ENCODE peak calls at places on chromosome 15, in seven cellular contexts. One of them, this sample, is unnamed.
A peak's percentile ranks its signal among the peaks of the same experiment; 100 is the strongest.

GRCh38 chr15:77959094-77959879 is 118.2 kb downstream of the TBC1D2B start:
- DNase-seq in foreskin fibroblast: peak; percentile 36
- DNase-seq in mesothelial cell of epicardium: peak; percentile 59
- DNase-seq in right atrium auricular region: peak; percentile 83
- DNase-seq in DND-41: peak; percentile 74
- DNase-seq in lower leg skin: peak; percentile 72
- DNase-seq in Calu3: peak; percentile 93
- DNase-seq in this sample: no peak

GRCh38 chr15:63089260-63090043 is 32.2 kb upstream of the LACTB start:
- DNase-seq in foreskin fibroblast: peak; percentile 91
- DNase-seq in mesothelial cell of epicardium: no peak
- DNase-seq in right atrium auricular region: no peak
- DNase-seq in DND-41: peak; percentile 49
- DNase-seq in lower leg skin: no peak
- DNase-seq in Calu3: no peak
- DNase-seq in this sample: no peak

GRCh38 chr15:96225642-96226259 is 104.7 kb upstream of the NR2F2 start:
- DNase-seq in foreskin fibroblast: no peak
- DNase-seq in mesothelial cell of epicardium: no peak
- DNase-seq in right atrium auricular region: no peak
- DNase-seq in DND-41: no peak
- DNase-seq in lower leg skin: no peak
- DNase-seq in Calu3: no peak
- DNase-seq in this sample: no peak

GRCh38 chr15:65579762-65580161 is 31.2 kb downstream of the INTS14 start:
- DNase-seq in foreskin fibroblast: no peak
- DNase-seq in mesothelial cell of epicardium: no peak
- DNase-seq in right atrium auricular region: no peak
- DNase-seq in DND-41: no peak
- DNase-seq in lower leg skin: no peak
- DNase-seq in Calu3: no peak
- DNase-seq in this sample: no peak

GRCh38 chr15:25249236-25250010 is 189.4 kb downstream of the UBE3A start:
- DNase-seq in foreskin fibroblast: no peak
- DNase-seq in mesothelial cell of epicardium: no peak
- DNase-seq in right atrium auricular region: no peak
- DNase-seq in DND-41: no peak
- DNase-seq in lower leg skin: no peak
- DNase-seq in Calu3: no peak
- DNase-seq in this sample: peak; percentile 58

GRCh38 chr15:40929730-40930429 is 740 bp downstream of the DLL4 start:
- DNase-seq in foreskin fibroblast: peak; percentile 60
- DNase-seq in mesothelial cell of epicardium: no peak
- DNase-seq in right atrium auricular region: no peak
- DNase-seq in DND-41: no peak
- DNase-seq in lower leg skin: no peak
- DNase-seq in Calu3: no peak
- DNase-seq in this sample: peak; percentile 93

GRCh38 chr15:74799843-74800558 is 12.6 kb upstream of the LMAN1L start:
- DNase-seq in foreskin fibroblast: peak; percentile 48
- DNase-seq in mesothelial cell of epicardium: no peak
- DNase-seq in right atrium auricular region: peak; percentile 83
- DNase-seq in DND-41: peak; percentile 73
- DNase-seq in lower leg skin: no peak
- DNase-seq in Calu3: peak; percentile 91
- DNase-seq in this sample: no peak

GRCh38 chr15:70240082-70240481 is 142.4 kb upstream of the TLE3 start:
- DNase-seq in foreskin fibroblast: no peak
- DNase-seq in mesothelial cell of epicardium: no peak
- DNase-seq in right atrium auricular region: no peak
- DNase-seq in DND-41: no peak
- DNase-seq in lower leg skin: no peak
- DNase-seq in Calu3: no peak
- DNase-seq in this sample: no peak

GRCh38 chr15:90376789-90377188 is 11.3 kb upstream of the IQGAP1 start:
- DNase-seq in foreskin fibroblast: no peak
- DNase-seq in mesothelial cell of epicardium: no peak
- DNase-seq in right atrium auricular region: no peak
- DNase-seq in DND-41: peak; percentile 87
- DNase-seq in lower leg skin: no peak
- DNase-seq in Calu3: no peak
- DNase-seq in this sample: no peak

GRCh38 chr15:89023311-89023961 is 64.8 kb upstream of the ABHD2 start:
- DNase-seq in foreskin fibroblast: no peak
- DNase-seq in mesothelial cell of epicardium: no peak
- DNase-seq in right atrium auricular region: no peak
- DNase-seq in DND-41: no peak
- DNase-seq in lower leg skin: no peak
- DNase-seq in Calu3: no peak
- DNase-seq in this sample: no peak

GRCh38 chr15:70698412-70698811 is 64.9 kb downstream of the UACA start:
- DNase-seq in foreskin fibroblast: no peak
- DNase-seq in mesothelial cell of epicardium: no peak
- DNase-seq in right atrium auricular region: no peak
- DNase-seq in DND-41: no peak
- DNase-seq in lower leg skin: no peak
- DNase-seq in Calu3: no peak
- DNase-seq in this sample: no peak

GRCh38 chr15:32855942-32856341 is 138.1 kb downstream of the GREM1 start:
- DNase-seq in foreskin fibroblast: peak; percentile 97
- DNase-seq in mesothelial cell of epicardium: no peak
- DNase-seq in right atrium auricular region: no peak
- DNase-seq in DND-41: no peak
- DNase-seq in lower leg skin: peak; percentile 47
- DNase-seq in Calu3: peak; percentile 24
- DNase-seq in this sample: no peak

GRCh38 chr15:75647370-75648155 is at the start of gene SNX33:
- DNase-seq in foreskin fibroblast: peak; percentile 88
- DNase-seq in mesothelial cell of epicardium: peak; percentile 61
- DNase-seq in right atrium auricular region: peak; percentile 86
- DNase-seq in DND-41: peak; percentile 60
- DNase-seq in lower leg skin: peak; percentile 53
- DNase-seq in Calu3: peak; percentile 85
- DNase-seq in this sample: no peak

GRCh38 chr15:43165801-43166325 is 19.3 kb upstream of the CCNDBP1 start:
- DNase-seq in foreskin fibroblast: no peak
- DNase-seq in mesothelial cell of epicardium: no peak
- DNase-seq in right atrium auricular region: no peak
- DNase-seq in DND-41: no peak
- DNase-seq in lower leg skin: no peak
- DNase-seq in Calu3: no peak
- DNase-seq in this sample: no peak

GRCh38 chr15:58438111-58438510 is 6.3 kb downstream of the LIPC start:
- DNase-seq in foreskin fibroblast: no peak
- DNase-seq in mesothelial cell of epicardium: no peak
- DNase-seq in right atrium auricular region: no peak
- DNase-seq in DND-41: no peak
- DNase-seq in lower leg skin: no peak
- DNase-seq in Calu3: no peak
- DNase-seq in this sample: no peak

GRCh38 chr15:50519740-50520425 is 26.6 kb downstream of the USP50 start:
- DNase-seq in foreskin fibroblast: no peak
- DNase-seq in mesothelial cell of epicardium: no peak
- DNase-seq in right atrium auricular region: no peak
- DNase-seq in DND-41: no peak
- DNase-seq in lower leg skin: no peak
- DNase-seq in Calu3: no peak
- DNase-seq in this sample: no peak

GRCh38 chr15:58387130-58387529 is 44.7 kb upstream of the LIPC start:
- DNase-seq in foreskin fibroblast: peak; percentile 50
- DNase-seq in mesothelial cell of epicardium: no peak
- DNase-seq in right atrium auricular region: no peak
- DNase-seq in DND-41: no peak
- DNase-seq in lower leg skin: no peak
- DNase-seq in Calu3: no peak
- DNase-seq in this sample: no peak

GRCh38 chr15:44633603-44634002 is 29.9 kb downstream of the SPG11 start:
- DNase-seq in foreskin fibroblast: peak; percentile 28
- DNase-seq in mesothelial cell of epicardium: no peak
- DNase-seq in right atrium auricular region: no peak
- DNase-seq in DND-41: no peak
- DNase-seq in lower leg skin: no peak
- DNase-seq in Calu3: no peak
- DNase-seq in this sample: no peak

GRCh38 chr15:48040166-48040817 is 80.5 kb upstream of the SLC24A5 start:
- DNase-seq in foreskin fibroblast: peak; percentile 38
- DNase-seq in mesothelial cell of epicardium: no peak
- DNase-seq in right atrium auricular region: no peak
- DNase-seq in DND-41: no peak
- DNase-seq in lower leg skin: no peak
- DNase-seq in Calu3: no peak
- DNase-seq in this sample: no peak

GRCh38 chr15:38612159-38612863 is 47.7 kb upstream of the RASGRP1 start:
- DNase-seq in foreskin fibroblast: no peak
- DNase-seq in mesothelial cell of epicardium: no peak
- DNase-seq in right atrium auricular region: no peak
- DNase-seq in DND-41: no peak
- DNase-seq in lower leg skin: no peak
- DNase-seq in Calu3: no peak
- DNase-seq in this sample: no peak

GRCh38 chr15:79035111-79035601 is 55.4 kb downstream of the RASGRF1 start:
- DNase-seq in foreskin fibroblast: no peak
- DNase-seq in mesothelial cell of epicardium: no peak
- DNase-seq in right atrium auricular region: no peak
- DNase-seq in DND-41: no peak
- DNase-seq in lower leg skin: no peak
- DNase-seq in Calu3: no peak
- DNase-seq in this sample: no peak

GRCh38 chr15:23384371-23384770 is 29.8 kb downstream of the GOLGA8S start:
- DNase-seq in foreskin fibroblast: no peak
- DNase-seq in mesothelial cell of epicardium: no peak
- DNase-seq in right atrium auricular region: no peak
- DNase-seq in DND-41: peak; percentile 39
- DNase-seq in lower leg skin: no peak
- DNase-seq in Calu3: no peak
- DNase-seq in this sample: no peak

GRCh38 chr15:69713726-69714559 is 261.3 kb downstream of the RPLP1 start:
- DNase-seq in foreskin fibroblast: no peak
- DNase-seq in mesothelial cell of epicardium: no peak
- DNase-seq in right atrium auricular region: no peak
- DNase-seq in DND-41: peak; percentile 33
- DNase-seq in lower leg skin: no peak
- DNase-seq in Calu3: peak; percentile 66
- DNase-seq in this sample: no peak

DNA sequence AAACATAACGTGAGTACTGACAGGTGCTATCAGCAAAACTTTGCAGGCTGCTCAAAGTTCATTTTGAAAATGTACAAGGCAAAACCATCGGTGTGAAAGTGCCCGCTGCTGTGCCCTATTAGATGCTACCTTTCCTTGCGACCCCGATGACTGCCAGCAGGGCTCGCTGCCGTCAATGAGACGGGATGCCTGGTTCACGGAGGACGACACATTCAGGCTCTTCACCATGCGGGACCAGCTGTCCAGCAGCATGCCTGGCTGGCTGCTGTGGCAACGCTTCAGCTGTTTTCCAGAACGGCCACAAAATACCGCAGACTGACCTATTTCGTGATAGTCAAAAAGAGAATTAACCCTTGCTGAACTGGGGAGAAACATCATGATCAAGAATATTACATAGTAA is 92.7 kb upstream of the OCA2 start:
- DNase-seq in foreskin fibroblast: peak; percentile 72
- DNase-seq in mesothelial cell of epicardium: no peak
- DNase-seq in right atrium auricular region: peak; percentile 72
- DNase-seq in DND-41: no peak
- DNase-seq in lower leg skin: no peak
- DNase-seq in Calu3: no peak
- DNase-seq in this sample: no peak
- TF ChIP-seq CTCF in foreskin fibroblast: peak; percentile 42
- TF ChIP-seq CTCF in mesothelial cell of epicardium: no peak
- TF ChIP-seq CTCF in right atrium auricular region: peak; percentile 64
- TF ChIP-seq CTCF in DND-41: no peak
- TF ChIP-seq CTCF in lower leg skin: no peak
- TF ChIP-seq CTCF in Calu3: no peak
- TF ChIP-seq CTCF in this sample: peak; percentile 77

DNA sequence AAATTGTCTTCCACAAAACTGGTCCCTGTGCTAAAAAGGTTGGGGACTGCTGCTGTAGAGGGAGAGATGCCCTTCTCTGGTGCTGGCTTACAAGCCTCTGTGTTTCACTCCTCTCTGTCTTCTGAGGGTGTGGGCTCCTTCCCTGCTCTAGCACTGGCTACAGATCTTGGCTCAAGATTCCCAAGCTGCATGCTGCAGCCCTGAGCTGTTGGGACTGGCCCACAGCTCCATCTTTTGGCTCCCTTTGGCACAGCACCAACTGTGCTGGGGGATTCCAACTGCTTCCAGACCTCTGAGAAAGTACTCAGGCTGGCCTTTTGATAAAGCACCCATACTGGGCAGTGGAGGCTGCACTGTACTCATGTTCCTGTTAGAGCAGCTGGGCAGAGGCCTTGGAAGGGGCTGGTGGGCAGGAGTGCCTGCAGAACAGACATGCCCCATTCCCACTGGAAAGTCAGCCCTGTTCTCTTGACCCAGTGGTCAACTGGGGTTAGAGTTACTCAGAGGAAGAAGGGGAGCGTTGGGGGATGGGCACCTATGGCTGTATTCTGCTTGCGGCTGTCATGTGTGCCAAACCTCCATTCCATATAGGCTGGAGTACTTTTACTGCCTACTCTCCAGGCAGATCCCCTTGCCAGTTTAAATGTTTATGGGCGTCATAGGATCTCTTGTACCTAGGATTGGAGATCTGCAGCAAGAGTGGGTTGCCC is 55.7 kb downstream of the GALK2 start:
- DNase-seq in foreskin fibroblast: no peak
- DNase-seq in mesothelial cell of epicardium: no peak
- DNase-seq in right atrium auricular region: no peak
- DNase-seq in DND-41: no peak
- DNase-seq in lower leg skin: no peak
- DNase-seq in Calu3: peak; percentile 37
- DNase-seq in this sample: no peak
- TF ChIP-seq CTCF in foreskin fibroblast: peak; percentile 10
- TF ChIP-seq CTCF in mesothelial cell of epicardium: no peak
- TF ChIP-seq CTCF in right atrium auricular region: no peak
- TF ChIP-seq CTCF in DND-41: peak; percentile 35
- TF ChIP-seq CTCF in lower leg skin: no peak
- TF ChIP-seq CTCF in Calu3: no peak
- TF ChIP-seq CTCF in this sample: peak; percentile 55

GRCh38 chr15:52261498-52262242 is 33.9 kb downstream of the MYO5C start:
- DNase-seq in foreskin fibroblast: peak; percentile 64
- DNase-seq in mesothelial cell of epicardium: no peak
- DNase-seq in right atrium auricular region: peak; percentile 77
- DNase-seq in DND-41: peak; percentile 75
- DNase-seq in lower leg skin: peak; percentile 67
- DNase-seq in Calu3: peak; percentile 87
- DNase-seq in this sample: no peak
- TF ChIP-seq CTCF in foreskin fibroblast: no peak
- TF ChIP-seq CTCF in mesothelial cell of epicardium: no peak
- TF ChIP-seq CTCF in right atrium auricular region: no peak
- TF ChIP-seq CTCF in DND-41: no peak
- TF ChIP-seq CTCF in lower leg skin: no peak
- TF ChIP-seq CTCF in Calu3: no peak
- TF ChIP-seq CTCF in this sample: peak; percentile 52

DNA sequence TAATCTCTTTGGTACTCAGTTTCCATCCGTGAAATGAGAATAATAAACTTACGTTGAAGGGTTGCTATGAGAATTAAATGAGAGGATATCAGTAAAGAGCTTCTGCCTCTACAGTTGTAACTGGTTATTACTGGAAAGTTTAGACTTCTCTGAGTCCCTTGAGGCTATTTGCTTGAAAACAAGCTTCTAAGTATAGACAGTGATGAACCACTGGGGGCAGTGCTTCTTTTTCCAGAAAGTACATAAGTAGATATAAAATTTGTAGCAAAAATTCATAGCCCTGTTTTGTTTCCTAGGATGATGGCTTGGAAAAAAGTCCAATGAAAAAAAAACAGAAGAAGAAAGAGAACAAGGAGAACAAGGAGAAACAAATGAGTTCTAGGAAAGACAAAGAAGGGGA is 87.1 kb downstream of the RGMA start:
- DNase-seq in foreskin fibroblast: no peak
- DNase-seq in mesothelial cell of epicardium: no peak
- DNase-seq in right atrium auricular region: no peak
- DNase-seq in DND-41: no peak
- DNase-seq in lower leg skin: no peak
- DNase-seq in Calu3: no peak
- DNase-seq in this sample: no peak
- TF ChIP-seq CTCF in foreskin fibroblast: no peak
- TF ChIP-seq CTCF in mesothelial cell of epicardium: no peak
- TF ChIP-seq CTCF in right atrium auricular region: peak; percentile 17
- TF ChIP-seq CTCF in DND-41: peak; percentile 27
- TF ChIP-seq CTCF in lower leg skin: no peak
- TF ChIP-seq CTCF in Calu3: no peak
- TF ChIP-seq CTCF in this sample: peak; percentile 61

This sample was measured in chondrocyte.